ENCODE peak calls at places on chromosomes 6 and 20, in four cellular contexts. L is effector memory CD4-positive, alpha-beta T cell; B is body of pancreas; A is left ventricle myocardium inferior. Y is an unnamed sample.

GRCh38 chr6:43582911-43583310 is 6.9 kb downstream of the POLH start:
- DNase-seq in L (no peak), B (no peak), A (no peak), Y (no peak)

GRCh38 chr6:36402481-36402880 is 15.0 kb upstream of the ETV7 start:
- DNase-seq in B (no peak), L (no peak), A (no peak), Y (no peak)

GRCh38 chr6:105263685-105264298 is 84.0 kb upstream of the POPDC3 start:
- DNase-seq in A (no peak), B (no peak), L (no peak), Y (no peak)

GRCh38 chr6:55833284-55833683 is 42.1 kb downstream of the BMP5 start:
- DNase-seq in A (no peak), B (no peak), L (no peak), Y (no peak)

GRCh38 chr6:78526432-78526831 is 340.9 kb upstream of the IRAK1BP1 start:
- DNase-seq in A (no peak), L (no peak), B (no peak), Y (no peak)

GRCh38 chr6:150567823-150568383 is 31.8 kb upstream of the PLEKHG1 start:
- DNase-seq in A (peak; percentile 53), B (no peak), L (no peak), Y (no peak)

GRCh38 chr6:97207383-97207782 is 75.6 kb downstream of the MMS22L start:
- DNase-seq in A (no peak), B (no peak), L (no peak), Y (no peak)

GRCh38 chr20:9911519-9911918 is 72.6 kb upstream of the PAK5 start:
- DNase-seq in L (no peak), B (no peak), A (no peak), Y (no peak)

GRCh38 chr20:61271273-61272221 is 19.5 kb downstream of the CDH4 start:
- DNase-seq in B (no peak), L (no peak), A (no peak), Y (no peak)

GRCh38 chr6:125110056-125110455 is 43.5 kb upstream of the TPD52L1 start:
- DNase-seq in L (no peak), B (no peak), A (no peak), Y (no peak)

GRCh38 chr6:5713519-5713918 is 293.2 kb downstream of the NRN1 start:
- DNase-seq in B (no peak), L (no peak), A (no peak), Y (no peak)

GRCh38 chr6:80145509-80145908 is 39.0 kb downstream of the BCKDHB start:
- DNase-seq in B (no peak), L (no peak), A (no peak), Y (no peak)

GRCh38 chr6:53673138-53673801 is 7.7 kb upstream of the KLHL31 start:
- DNase-seq in B (no peak), L (no peak), A (no peak), Y (no peak)

DNA sequence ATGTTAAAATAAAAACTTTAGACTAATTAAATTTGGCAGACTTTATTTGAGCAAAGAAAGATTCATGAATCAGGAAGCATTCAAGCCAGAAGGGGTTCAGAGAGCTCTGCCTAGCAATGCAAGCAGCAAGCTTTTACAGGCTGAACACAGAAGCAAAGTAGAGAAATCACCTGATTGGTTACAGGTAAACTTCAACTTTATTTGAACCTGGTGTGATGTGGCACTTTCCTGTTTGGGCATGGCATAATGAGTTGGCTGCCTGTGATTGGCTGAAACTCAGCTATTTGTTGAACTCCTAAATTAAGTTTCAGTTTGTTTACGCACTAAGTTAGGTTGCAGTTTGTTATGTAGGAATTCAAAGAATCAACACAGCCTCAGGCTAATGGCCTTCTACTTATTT is 123.0 kb upstream of the TMEM170B start:
- DNase-seq in A (no peak), B (no peak), L (peak; percentile 34), Y (peak; percentile 78)
- H3K27ac ChIP-seq in A (no peak overlapping the region), B (no peak overlapping the region), L (peak overlapping the region; percentile 46), Y (peak overlapping the region; percentile 74)

DNA sequence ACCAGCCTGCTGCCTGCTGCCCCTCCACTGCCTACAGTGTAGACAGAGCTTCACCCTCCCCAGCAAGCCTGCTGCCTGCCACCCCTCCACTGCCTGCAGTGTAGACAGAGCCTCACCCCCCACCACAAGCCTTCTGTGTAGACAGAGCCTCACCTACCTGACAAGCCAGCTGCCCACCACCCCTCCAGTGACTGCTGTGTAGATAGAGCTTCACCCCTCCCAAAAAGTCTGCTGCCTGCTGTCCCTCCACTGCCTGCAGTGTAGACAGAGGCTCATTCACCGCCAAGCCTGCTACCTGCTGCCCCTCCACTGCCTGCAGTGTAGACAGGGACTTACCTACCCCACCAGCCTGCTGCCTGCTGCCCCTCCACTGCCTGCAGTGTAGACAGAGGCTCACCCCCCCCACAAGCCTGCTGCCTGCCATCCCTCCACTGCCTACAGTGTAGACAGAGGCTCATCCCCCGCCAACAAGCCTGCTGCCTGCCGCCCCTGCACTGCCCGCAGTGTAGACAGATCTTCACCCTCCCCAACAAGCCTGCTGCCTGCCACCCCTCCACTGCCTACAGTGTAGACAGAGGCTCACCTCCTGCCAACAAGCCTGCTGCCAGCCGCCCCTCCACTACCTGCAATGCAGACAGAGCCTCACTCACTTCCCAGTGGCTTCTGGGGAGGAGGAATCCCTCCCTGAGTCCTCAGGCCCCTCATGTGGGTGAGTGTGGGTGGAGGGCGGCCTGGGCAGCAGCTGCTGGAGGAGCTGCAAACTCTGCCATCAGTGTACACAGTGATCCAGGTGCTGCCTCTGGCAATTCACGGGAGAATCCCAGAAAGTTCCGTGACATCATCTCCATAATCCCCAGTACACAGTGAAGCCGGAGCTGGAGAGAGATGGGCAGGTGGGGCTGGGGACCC is 140.9 kb downstream of the DLL1 start:
- DNase-seq in L (no peak), A (peak; percentile 9), B (no peak), Y (no peak)
- H3K4me1 ChIP-seq in L (peaks cover 7% of the 10 kb centered on the region), A (peaks cover 47% of the 10 kb centered on the region), B (peaks cover 18% of the 10 kb centered on the region), Y (peaks cover 9% of the 10 kb centered on the region)

GRCh38 chr6:17984399-17984798 is 3.0 kb downstream of the KIF13A start:
- DNase-seq in L (no peak), B (no peak), A (no peak), Y (no peak)
- H3K4me3 ChIP-seq in L (no peak overlapping the region), B (no peak overlapping the region), A (peak overlapping the region; percentile 90), Y (no peak overlapping the region)

GRCh38 chr20:63926298-63926697 is 29.9 kb downstream of the UCKL1 start:
- DNase-seq in L (no peak), A (no peak), B (no peak), Y (no peak)
- H3K27ac ChIP-seq in L (no peak overlapping the region), A (no peak overlapping the region), B (no peak overlapping the region), Y (no peak overlapping the region)

DNA sequence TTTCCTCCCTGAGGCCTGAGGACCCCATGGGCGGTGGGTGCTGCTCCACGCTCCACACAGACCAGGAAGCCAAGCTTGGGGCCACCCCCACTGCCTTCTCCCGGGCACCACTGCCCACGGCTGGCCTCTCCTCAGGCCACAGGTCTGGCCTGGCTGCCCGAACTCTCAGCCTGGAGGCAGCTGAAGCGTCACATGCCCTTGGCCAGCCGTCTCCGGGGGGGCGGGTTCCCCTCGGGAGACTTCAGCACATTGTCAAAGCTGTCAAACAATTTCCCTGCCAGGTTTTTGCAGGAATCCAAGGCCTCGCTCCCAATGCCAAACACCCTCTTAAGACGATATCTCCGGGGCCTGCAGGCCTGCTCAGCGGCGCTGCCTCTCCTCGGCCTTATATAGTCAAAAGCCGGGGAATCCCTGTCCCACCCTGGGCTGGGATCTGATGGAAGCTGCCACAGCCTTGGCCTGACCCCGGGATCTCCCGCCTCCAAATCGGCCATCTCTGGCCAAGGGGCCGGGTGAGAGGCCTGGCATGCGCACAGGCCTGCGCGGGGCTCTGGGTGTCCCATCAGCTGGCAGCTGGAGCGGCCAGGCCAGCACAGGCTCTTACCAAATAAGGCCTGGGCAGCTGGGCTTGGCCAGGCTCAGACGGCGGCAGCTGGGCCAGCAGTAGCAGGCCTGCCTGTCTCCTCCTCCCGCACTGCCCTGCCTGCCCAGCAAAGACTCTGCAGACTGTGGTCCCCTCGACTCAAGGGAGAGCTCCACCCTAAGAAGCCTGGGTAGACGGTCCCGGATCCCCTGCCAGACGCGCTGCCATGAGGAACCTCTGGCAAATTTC is 49.7 kb downstream of the RBM38 start:
- DNase-seq in B (peak; percentile 81), A (peak; percentile 86), L (no peak), Y (no peak)
- H3K4me1 ChIP-seq in B (peaks cover 55% of the 10 kb centered on the region), A (peaks cover 71% of the 10 kb centered on the region), L (peaks cover under 1% of the 10 kb centered on the region), Y (peaks cover 7% of the 10 kb centered on the region)

Y was measured in CD4-positive, CD25-positive, alpha-beta regulatory T cell.